ENCODE peak calls at places on chromosome 20, in seven cellular contexts. One of them, this sample, is unnamed.
A peak's percentile ranks its signal among the peaks of the same experiment; 100 is the strongest.

GRCh38 chr20:4470375-4470774 is 251.3 kb upstream of the PRND start:
- DNase-seq in neural progenitor cell: no peak
- DNase-seq in 8988T: no peak
- DNase-seq in retina: no peak
- DNase-seq in kidney tubule cell: peak; percentile 7
- DNase-seq in DMS153: no peak
- DNase-seq in cardiac muscle cell: no peak
- DNase-seq in this sample: no peak

GRCh38 chr20:23115823-23116222 is 29.7 kb upstream of the CD93 start:
- DNase-seq in neural progenitor cell: no peak
- DNase-seq in 8988T: no peak
- DNase-seq in retina: no peak
- DNase-seq in kidney tubule cell: no peak
- DNase-seq in DMS153: no peak
- DNase-seq in cardiac muscle cell: no peak
- DNase-seq in this sample: no peak

GRCh38 chr20:33803921-33804337 is 7.2 kb upstream of the CHMP4B start:
- DNase-seq in neural progenitor cell: no peak
- DNase-seq in 8988T: no peak
- DNase-seq in retina: no peak
- DNase-seq in kidney tubule cell: peak; percentile 81
- DNase-seq in DMS153: no peak
- DNase-seq in cardiac muscle cell: no peak
- DNase-seq in this sample: no peak

GRCh38 chr20:20367681-20368413 is at the start of gene INSM1:
- DNase-seq in neural progenitor cell: peak; percentile 90
- DNase-seq in 8988T: no peak
- DNase-seq in retina: peak; percentile 75
- DNase-seq in kidney tubule cell: no peak
- DNase-seq in DMS153: peak; percentile 91
- DNase-seq in cardiac muscle cell: no peak
- DNase-seq in this sample: no peak

GRCh38 chr20:18404172-18404571 is 62.7 kb downstream of the DZANK1 start:
- DNase-seq in neural progenitor cell: no peak
- DNase-seq in 8988T: no peak
- DNase-seq in retina: no peak
- DNase-seq in kidney tubule cell: no peak
- DNase-seq in DMS153: no peak
- DNase-seq in cardiac muscle cell: no peak
- DNase-seq in this sample: no peak

GRCh38 chr20:21518292-21518991 is 4.6 kb upstream of the NKX2-2 start:
- DNase-seq in neural progenitor cell: peak; percentile 13
- DNase-seq in 8988T: no peak
- DNase-seq in retina: peak; percentile 41
- DNase-seq in kidney tubule cell: no peak
- DNase-seq in DMS153: peak; percentile 76
- DNase-seq in cardiac muscle cell: no peak
- DNase-seq in this sample: no peak

GRCh38 chr20:51536116-51537069 is 6.1 kb downstream of the NFATC2 start:
- DNase-seq in neural progenitor cell: no peak
- DNase-seq in 8988T: no peak
- DNase-seq in retina: no peak
- DNase-seq in kidney tubule cell: no peak
- DNase-seq in DMS153: peak; percentile 98
- DNase-seq in cardiac muscle cell: no peak
- DNase-seq in this sample: no peak

GRCh38 chr20:50416930-50417329 is 93.3 kb upstream of the PTPN1 start:
- DNase-seq in neural progenitor cell: no peak
- DNase-seq in 8988T: no peak
- DNase-seq in retina: no peak
- DNase-seq in kidney tubule cell: no peak
- DNase-seq in DMS153: no peak
- DNase-seq in cardiac muscle cell: no peak
- DNase-seq in this sample: no peak

GRCh38 chr20:35034150-35034549 is 58.5 kb downstream of the TRPC4AP start:
- DNase-seq in neural progenitor cell: no peak
- DNase-seq in 8988T: no peak
- DNase-seq in retina: no peak
- DNase-seq in kidney tubule cell: no peak
- DNase-seq in DMS153: no peak
- DNase-seq in cardiac muscle cell: no peak
- DNase-seq in this sample: no peak

GRCh38 chr20:41407617-41408016 is 41.0 kb upstream of the EMILIN3 start:
- DNase-seq in neural progenitor cell: no peak
- DNase-seq in 8988T: no peak
- DNase-seq in retina: no peak
- DNase-seq in kidney tubule cell: no peak
- DNase-seq in DMS153: no peak
- DNase-seq in cardiac muscle cell: no peak
- DNase-seq in this sample: no peak

GRCh38 chr20:64049060-64049886 is at the start of gene SOX18:
- DNase-seq in neural progenitor cell: peak; percentile 82
- DNase-seq in 8988T: peak; percentile 86
- DNase-seq in retina: no peak
- DNase-seq in kidney tubule cell: peak; percentile 23
- DNase-seq in DMS153: no peak
- DNase-seq in cardiac muscle cell: peak; percentile 64
- DNase-seq in this sample: no peak

GRCh38 chr20:24650091-24650490 is 180.7 kb downstream of the SYNDIG1 start:
- DNase-seq in neural progenitor cell: no peak
- DNase-seq in 8988T: no peak
- DNase-seq in retina: no peak
- DNase-seq in kidney tubule cell: no peak
- DNase-seq in DMS153: no peak
- DNase-seq in cardiac muscle cell: no peak
- DNase-seq in this sample: no peak

GRCh38 chr20:52056203-52057062 is 135.1 kb downstream of the ZFP64 start:
- DNase-seq in neural progenitor cell: no peak
- DNase-seq in 8988T: peak; percentile 24
- DNase-seq in retina: no peak
- DNase-seq in kidney tubule cell: peak; percentile 93
- DNase-seq in DMS153: no peak
- DNase-seq in cardiac muscle cell: no peak
- DNase-seq in this sample: peak; percentile 53

GRCh38 chr20:62754122-62754990 is 41.9 kb upstream of the MRGBP start:
- DNase-seq in neural progenitor cell: no peak
- DNase-seq in 8988T: peak; percentile 24
- DNase-seq in retina: no peak
- DNase-seq in kidney tubule cell: no peak
- DNase-seq in DMS153: no peak
- DNase-seq in cardiac muscle cell: no peak
- DNase-seq in this sample: no peak

GRCh38 chr20:15619816-15620215 is 953.4 kb downstream of the KIF16B start:
- DNase-seq in neural progenitor cell: no peak
- DNase-seq in 8988T: no peak
- DNase-seq in retina: no peak
- DNase-seq in kidney tubule cell: no peak
- DNase-seq in DMS153: no peak
- DNase-seq in cardiac muscle cell: no peak
- DNase-seq in this sample: no peak

GRCh38 chr20:22999756-23000155 is 35.4 kb upstream of the SSTR4 start:
- DNase-seq in neural progenitor cell: no peak
- DNase-seq in 8988T: no peak
- DNase-seq in retina: no peak
- DNase-seq in kidney tubule cell: peak; percentile 72
- DNase-seq in DMS153: no peak
- DNase-seq in cardiac muscle cell: no peak
- DNase-seq in this sample: no peak

This sample was measured in T1000.